ENCODE peak calls at places on chromosomes 7 and 10, in six cellular contexts. T is tibial nerve; A is right atrium auricular region; K is CD4-positive, alpha-beta memory T cell; R is aorta; B is RWPE2. I is an unnamed sample.

GRCh38 chr7:49324707-49325106 is 400.4 kb downstream of the CDC14C start:
- DNase-seq in T (no peak), A (no peak), K (no peak), R (no peak), B (no peak), I (no peak)

GRCh38 chr10:6203331-6204062 is 765 bp downstream of the PFKFB3 start:
- DNase-seq in T (no peak), A (no peak), K (peak; percentile 59), R (peak; percentile 76), B (no peak), I (peak; percentile 74)

GRCh38 chr10:36280886-36281499 is 638.9 kb upstream of the FZD8 start:
- DNase-seq in T (no peak), A (no peak), K (no peak), R (no peak), B (no peak), I (no peak)

GRCh38 chr7:19464241-19464640 is 244.6 kb downstream of the POLR1F start:
- DNase-seq in T (no peak), A (no peak), K (no peak), R (no peak), B (no peak), I (no peak)

GRCh38 chr7:87391020-87391701 is 45.7 kb downstream of the CROT start:
- DNase-seq in T (no peak), A (no peak), K (no peak), R (no peak), B (no peak), I (no peak)

GRCh38 chr10:77667426-77668324 is 30.1 kb upstream of the KCNMA1 start:
- DNase-seq in T (no peak), A (no peak), K (no peak), R (no peak), B (no peak), I (no peak)

GRCh38 chr7:101935521-101936141 is 118.2 kb downstream of the CUX1 start:
- DNase-seq in T (peak; percentile 53), A (peak; percentile 83), K (no peak), R (peak; percentile 43), B (no peak), I (no peak)

GRCh38 chr7:47771301-47771989 is 176.8 kb downstream of the PKD1L1 start:
- DNase-seq in T (peak; percentile 47), A (no peak), K (no peak), R (peak; percentile 87), B (no peak), I (peak; percentile 27)

GRCh38 chr7:98178321-98178720 is 32.9 kb upstream of the BHLHA15 start:
- DNase-seq in T (no peak), A (no peak), K (no peak), R (no peak), B (no peak), I (no peak)

GRCh38 chr10:50324680-50325393 is 73.5 kb upstream of the ASAH2 start:
- DNase-seq in T (no peak), A (no peak), K (no peak), R (no peak), B (no peak), I (no peak)

GRCh38 chr10:123837771-123838170 is 53.8 kb downstream of the CPXM2 start:
- DNase-seq in T (no peak), A (peak; percentile 28), K (no peak), R (no peak), B (no peak), I (no peak)

GRCh38 chr10:29332061-29332760 is 43.3 kb downstream of the LYZL1 start:
- DNase-seq in T (no peak), A (no peak), K (no peak), R (no peak), B (no peak), I (no peak)

GRCh38 chr10:113961261-113961938 is 82.3 kb upstream of the ADRB1 start:
- DNase-seq in T (no peak), A (no peak), K (peak; percentile 89), R (no peak), B (no peak), I (no peak)

GRCh38 chr7:51344406-51344805 is 27.8 kb upstream of the COBL start:
- DNase-seq in T (no peak), A (no peak), K (no peak), R (no peak), B (no peak), I (no peak)

GRCh38 chr7:117621075-117621474 is 141.2 kb downstream of the CFTR start:
- DNase-seq in T (no peak), A (no peak), K (no peak), R (no peak), B (no peak), I (no peak)

GRCh38 chr7:131183611-131184119 is 144.0 kb upstream of the MKLN1 start:
- DNase-seq in T (no peak), A (no peak), K (peak; percentile 33), R (no peak), B (no peak), I (no peak)

GRCh38 chr7:1899201-1899600 is 229.1 kb downstream of the ELFN1 start:
- DNase-seq in T (no peak), A (no peak), K (no peak), R (no peak), B (no peak), I (no peak)

GRCh38 chr7:113374924-113375323 is 256.6 kb upstream of the SMIM30 start:
- DNase-seq in T (no peak), A (no peak), K (no peak), R (no peak), B (no peak), I (no peak)

GRCh38 chr10:118722694-118723093 is 32.1 kb downstream of the CACUL1 start:
- DNase-seq in T (no peak), A (no peak), K (no peak), R (no peak), B (no peak), I (no peak)

GRCh38 chr10:128116851-128117615 is 9.2 kb downstream of the MKI67 start:
- DNase-seq in T (no peak), A (no peak), K (no peak), R (no peak), B (no peak), I (no peak)

GRCh38 chr7:108152198-108152597 is 22.0 kb upstream of the LAMB4 start:
- DNase-seq in T (no peak), A (no peak), K (no peak), R (no peak), B (no peak), I (no peak)

GRCh38 chr7:101740981-101741725 is 76.3 kb upstream of the CUX1 start:
- DNase-seq in T (no peak), A (no peak), K (no peak), R (no peak), B (no peak), I (no peak)

GRCh38 chr10:69641261-69641980 is 11.4 kb downstream of the FAM241B start:
- DNase-seq in T (no peak), A (no peak), K (no peak), R (no peak), B (peak; percentile 44), I (no peak)

GRCh38 chr10:32412499-32412853 is 33.5 kb upstream of the CCDC7 start:
- DNase-seq in T (no peak), A (no peak), K (no peak), R (no peak), B (no peak), I (no peak)

GRCh38 chr10:71092812-71093391 is 119.5 kb upstream of the UNC5B start:
- DNase-seq in T (no peak), A (no peak), K (no peak), R (no peak), B (no peak), I (no peak)

GRCh38 chr7:151142686-151143040 is 24.8 kb downstream of the GBX1 start:
- DNase-seq in T (no peak), A (no peak), K (no peak), R (no peak), B (peak; percentile 52), I (no peak)

GRCh38 chr7:143305423-143306070 is 10.4 kb upstream of the CLCN1 start:
- DNase-seq in T (peak; percentile 50), A (no peak), K (peak; percentile 63), R (peak; percentile 71), B (no peak), I (peak; percentile 81)

GRCh38 chr10:114412907-114413386 is 8.6 kb upstream of the AFAP1L2 start:
- DNase-seq in T (no peak), A (no peak), K (no peak), R (peak; percentile 59), B (no peak), I (no peak)

DNA sequence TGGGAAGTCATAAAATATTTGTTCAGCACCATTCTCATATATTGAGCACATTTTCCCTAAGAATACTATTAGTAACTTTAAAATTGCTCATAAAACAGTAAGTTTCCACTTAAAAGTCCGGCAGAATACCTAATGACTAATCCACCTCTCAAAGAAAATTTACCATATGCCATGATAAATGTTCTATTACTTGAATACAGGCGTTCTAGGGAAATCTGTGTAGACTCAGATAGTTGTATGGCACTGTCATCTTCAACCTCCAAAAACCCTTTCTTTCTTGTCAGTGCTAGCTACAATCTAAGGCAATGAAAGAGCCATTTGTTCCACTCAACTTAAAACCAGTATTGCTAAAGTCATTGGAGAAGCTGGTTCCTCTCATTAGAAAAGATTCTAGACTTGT is 7.3 kb downstream of the GPR37 start:
- DNase-seq in T (no peak), A (no peak), K (no peak), R (no peak), B (no peak), I (no peak)
- H3K36me3 ChIP-seq in T (no peaks in the 10 kb centered on the region), A (no peaks in the 10 kb centered on the region), K (no peaks in the 10 kb centered on the region), R (no peaks in the 10 kb centered on the region), B (no peaks in the 10 kb centered on the region), I (no peaks in the 10 kb centered on the region)

GRCh38 chr10:82643601-82644000 is 768.6 kb downstream of the NRG3 start:
- DNase-seq in T (no peak), A (no peak), K (no peak), R (no peak), B (no peak), I (no peak)
- H3K36me3 ChIP-seq in T (no peaks in the 10 kb centered on the region), A (no peaks in the 10 kb centered on the region), K (no peaks in the 10 kb centered on the region), R (no peaks in the 10 kb centered on the region), B (no peaks in the 10 kb centered on the region), I (no peaks in the 10 kb centered on the region)

DNA sequence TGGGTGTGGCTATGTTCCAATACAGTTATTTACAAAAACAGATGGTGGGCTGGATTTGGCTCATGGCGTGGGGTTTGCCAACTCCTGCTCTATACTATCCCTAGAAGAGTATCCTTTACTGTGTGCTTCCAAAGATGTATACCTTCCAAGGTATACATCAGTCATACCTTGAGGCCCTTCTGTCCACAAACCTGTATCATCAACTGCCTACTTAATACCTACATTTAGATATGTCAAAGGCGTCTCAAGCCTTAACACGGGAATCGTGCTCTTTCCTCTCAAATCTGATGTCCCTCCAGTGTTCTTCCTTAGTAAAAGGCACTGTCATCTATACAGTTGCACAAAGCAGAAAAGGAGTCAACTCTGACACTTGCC is 37.0 kb downstream of the NAMPT start:
- DNase-seq in T (no peak), A (no peak), K (no peak), R (no peak), B (no peak), I (no peak)
- H3K36me3 ChIP-seq in T (no peaks in the 10 kb centered on the region), A (peaks cover 50% of the 10 kb centered on the region), K (peaks cover 9% of the 10 kb centered on the region), R (peaks cover 6% of the 10 kb centered on the region), B (peaks cover 51% of the 10 kb centered on the region), I (peaks cover 17% of the 10 kb centered on the region)

DNA sequence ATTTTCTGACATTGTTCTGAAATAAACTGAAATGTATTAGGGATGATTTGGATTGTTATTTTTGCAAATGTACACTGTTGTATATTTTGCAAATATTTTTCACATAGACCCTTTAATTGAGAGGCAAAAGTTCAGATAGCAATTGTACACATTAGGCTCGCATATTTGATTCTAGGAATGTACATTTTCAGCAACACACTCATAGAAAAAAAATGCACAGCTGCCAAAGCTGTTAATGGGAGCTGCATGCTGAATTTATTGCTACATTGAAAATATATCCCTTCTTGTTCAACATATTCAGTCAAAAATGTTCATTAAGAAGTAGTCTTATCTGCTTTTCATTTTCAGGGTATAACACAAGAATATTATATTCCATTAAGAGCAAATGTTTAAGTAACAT is 512.9 kb downstream of the ATRNL1 start:
- DNase-seq in T (no peak), A (no peak), K (no peak), R (no peak), B (no peak), I (no peak)
- H3K36me3 ChIP-seq in T (no peaks in the 10 kb centered on the region), A (no peaks in the 10 kb centered on the region), K (no peaks in the 10 kb centered on the region), R (no peaks in the 10 kb centered on the region), B (no peaks in the 10 kb centered on the region), I (no peaks in the 10 kb centered on the region)

I was measured in HAP-1.